ENCODE peak calls at places on chromosomes 7 and 10, in nine cellular contexts. One of them, this sample, is unnamed.

GRCh38 chr7:28958235-28958945 is at the start of gene TRIL:
- DNase-seq in head of caudate nucleus: peak; percentile 83
- DNase-seq in thoracic aorta: no peak
- DNase-seq in MV-4-11: no peak
- DNase-seq in H9: peak; percentile 67
- DNase-seq in small intestine: peak; percentile 30
- DNase-seq in stimulated activated naive CD8-positive, alpha-beta T cell treated with anti-CD3 and anti-CD28 coated beads, Interleukin-15, Interleukin-2, amounts not matched to agents 100 U/mL and 50 U/mL, for 24 hours: peak; percentile 7
- DNase-seq in NCI-H1105 treated with DMSO at 0.1 percent for 48 hours: no peak
- DNase-seq in uterus: peak; percentile 93
- DNase-seq in this sample: peak; percentile 45

GRCh38 chr7:135744938-135745701 is 3.5 kb downstream of the FAM180A start:
- DNase-seq in uterus: no peak
- DNase-seq in MV-4-11: no peak
- DNase-seq in stimulated activated naive CD8-positive, alpha-beta T cell treated with anti-CD3 and anti-CD28 coated beads, Interleukin-15, Interleukin-2, amounts not matched to agents 100 U/mL and 50 U/mL, for 24 hours: no peak
- DNase-seq in H9: no peak
- DNase-seq in small intestine: no peak
- DNase-seq in head of caudate nucleus: no peak
- DNase-seq in thoracic aorta: no peak
- DNase-seq in NCI-H1105 treated with DMSO at 0.1 percent for 48 hours: no peak
- DNase-seq in this sample: peak; percentile 95

GRCh38 chr7:151895695-151896485 is 19.0 kb upstream of the PRKAG2 start:
- DNase-seq in stimulated activated naive CD8-positive, alpha-beta T cell treated with anti-CD3 and anti-CD28 coated beads, Interleukin-15, Interleukin-2, amounts not matched to agents 100 U/mL and 50 U/mL, for 24 hours: no peak
- DNase-seq in thoracic aorta: no peak
- DNase-seq in head of caudate nucleus: no peak
- DNase-seq in H9: no peak
- DNase-seq in MV-4-11: no peak
- DNase-seq in small intestine: peak; percentile 53
- DNase-seq in NCI-H1105 treated with DMSO at 0.1 percent for 48 hours: no peak
- DNase-seq in uterus: no peak
- DNase-seq in this sample: no peak

GRCh38 chr7:27611043-27611442 is 51.6 kb downstream of the HIBADH start:
- DNase-seq in MV-4-11: no peak
- DNase-seq in uterus: no peak
- DNase-seq in stimulated activated naive CD8-positive, alpha-beta T cell treated with anti-CD3 and anti-CD28 coated beads, Interleukin-15, Interleukin-2, amounts not matched to agents 100 U/mL and 50 U/mL, for 24 hours: no peak
- DNase-seq in thoracic aorta: no peak
- DNase-seq in H9: no peak
- DNase-seq in head of caudate nucleus: no peak
- DNase-seq in NCI-H1105 treated with DMSO at 0.1 percent for 48 hours: peak; percentile 97
- DNase-seq in small intestine: no peak
- DNase-seq in this sample: peak; percentile 93

GRCh38 chr10:31031205-31031665 is 430 bp downstream of the ZNF438 start:
- DNase-seq in thoracic aorta: no peak
- DNase-seq in MV-4-11: no peak
- DNase-seq in small intestine: peak; percentile 94
- DNase-seq in H9: no peak
- DNase-seq in head of caudate nucleus: peak; percentile 14
- DNase-seq in NCI-H1105 treated with DMSO at 0.1 percent for 48 hours: no peak
- DNase-seq in stimulated activated naive CD8-positive, alpha-beta T cell treated with anti-CD3 and anti-CD28 coated beads, Interleukin-15, Interleukin-2, amounts not matched to agents 100 U/mL and 50 U/mL, for 24 hours: no peak
- DNase-seq in uterus: no peak
- DNase-seq in this sample: peak; percentile 2

GRCh38 chr7:22979861-22980260 is 34.1 kb downstream of the HYCC1 start:
- DNase-seq in small intestine: no peak
- DNase-seq in head of caudate nucleus: no peak
- DNase-seq in stimulated activated naive CD8-positive, alpha-beta T cell treated with anti-CD3 and anti-CD28 coated beads, Interleukin-15, Interleukin-2, amounts not matched to agents 100 U/mL and 50 U/mL, for 24 hours: no peak
- DNase-seq in MV-4-11: no peak
- DNase-seq in thoracic aorta: no peak
- DNase-seq in uterus: no peak
- DNase-seq in H9: no peak
- DNase-seq in NCI-H1105 treated with DMSO at 0.1 percent for 48 hours: no peak
- DNase-seq in this sample: peak; percentile 59

GRCh38 chr7:15836041-15836440 is 149.6 kb upstream of the MEOX2 start:
- DNase-seq in stimulated activated naive CD8-positive, alpha-beta T cell treated with anti-CD3 and anti-CD28 coated beads, Interleukin-15, Interleukin-2, amounts not matched to agents 100 U/mL and 50 U/mL, for 24 hours: no peak
- DNase-seq in NCI-H1105 treated with DMSO at 0.1 percent for 48 hours: no peak
- DNase-seq in head of caudate nucleus: no peak
- DNase-seq in H9: peak; percentile 28
- DNase-seq in MV-4-11: no peak
- DNase-seq in small intestine: no peak
- DNase-seq in thoracic aorta: no peak
- DNase-seq in uterus: no peak
- DNase-seq in this sample: peak; percentile 24

GRCh38 chr7:55387062-55387965 is 22.2 kb downstream of the LANCL2 start:
- DNase-seq in uterus: no peak
- DNase-seq in stimulated activated naive CD8-positive, alpha-beta T cell treated with anti-CD3 and anti-CD28 coated beads, Interleukin-15, Interleukin-2, amounts not matched to agents 100 U/mL and 50 U/mL, for 24 hours: no peak
- DNase-seq in MV-4-11: no peak
- DNase-seq in H9: no peak
- DNase-seq in NCI-H1105 treated with DMSO at 0.1 percent for 48 hours: no peak
- DNase-seq in head of caudate nucleus: no peak
- DNase-seq in thoracic aorta: no peak
- DNase-seq in small intestine: no peak
- DNase-seq in this sample: peak; percentile 50

GRCh38 chr7:35905555-35905954 is 104.7 kb downstream of the SEPTIN7 start:
- DNase-seq in stimulated activated naive CD8-positive, alpha-beta T cell treated with anti-CD3 and anti-CD28 coated beads, Interleukin-15, Interleukin-2, amounts not matched to agents 100 U/mL and 50 U/mL, for 24 hours: no peak
- DNase-seq in uterus: no peak
- DNase-seq in thoracic aorta: no peak
- DNase-seq in head of caudate nucleus: no peak
- DNase-seq in NCI-H1105 treated with DMSO at 0.1 percent for 48 hours: no peak
- DNase-seq in MV-4-11: no peak
- DNase-seq in H9: no peak
- DNase-seq in small intestine: no peak
- DNase-seq in this sample: peak; percentile 37

GRCh38 chr7:138871065-138871464 is 73.1 kb upstream of the ATP6V0A4 start:
- DNase-seq in small intestine: no peak
- DNase-seq in stimulated activated naive CD8-positive, alpha-beta T cell treated with anti-CD3 and anti-CD28 coated beads, Interleukin-15, Interleukin-2, amounts not matched to agents 100 U/mL and 50 U/mL, for 24 hours: no peak
- DNase-seq in H9: no peak
- DNase-seq in uterus: no peak
- DNase-seq in NCI-H1105 treated with DMSO at 0.1 percent for 48 hours: no peak
- DNase-seq in MV-4-11: no peak
- DNase-seq in thoracic aorta: no peak
- DNase-seq in head of caudate nucleus: no peak
- DNase-seq in this sample: no peak

GRCh38 chr7:16343612-16344011 is 77.7 kb downstream of the CRPPA start:
- DNase-seq in stimulated activated naive CD8-positive, alpha-beta T cell treated with anti-CD3 and anti-CD28 coated beads, Interleukin-15, Interleukin-2, amounts not matched to agents 100 U/mL and 50 U/mL, for 24 hours: no peak
- DNase-seq in head of caudate nucleus: no peak
- DNase-seq in uterus: no peak
- DNase-seq in MV-4-11: no peak
- DNase-seq in thoracic aorta: no peak
- DNase-seq in small intestine: no peak
- DNase-seq in NCI-H1105 treated with DMSO at 0.1 percent for 48 hours: no peak
- DNase-seq in H9: no peak
- DNase-seq in this sample: no peak

GRCh38 chr10:52756295-52756694 is 16.3 kb downstream of the MBL2 start:
- DNase-seq in small intestine: no peak
- DNase-seq in NCI-H1105 treated with DMSO at 0.1 percent for 48 hours: no peak
- DNase-seq in thoracic aorta: no peak
- DNase-seq in H9: no peak
- DNase-seq in MV-4-11: no peak
- DNase-seq in stimulated activated naive CD8-positive, alpha-beta T cell treated with anti-CD3 and anti-CD28 coated beads, Interleukin-15, Interleukin-2, amounts not matched to agents 100 U/mL and 50 U/mL, for 24 hours: no peak
- DNase-seq in uterus: no peak
- DNase-seq in head of caudate nucleus: no peak
- DNase-seq in this sample: no peak

GRCh38 chr7:39172137-39172536 is 194.4 kb downstream of the POU6F2 start:
- DNase-seq in H9: no peak
- DNase-seq in NCI-H1105 treated with DMSO at 0.1 percent for 48 hours: no peak
- DNase-seq in small intestine: peak; percentile 22
- DNase-seq in uterus: no peak
- DNase-seq in head of caudate nucleus: no peak
- DNase-seq in thoracic aorta: no peak
- DNase-seq in stimulated activated naive CD8-positive, alpha-beta T cell treated with anti-CD3 and anti-CD28 coated beads, Interleukin-15, Interleukin-2, amounts not matched to agents 100 U/mL and 50 U/mL, for 24 hours: no peak
- DNase-seq in MV-4-11: no peak
- DNase-seq in this sample: peak; percentile 33

GRCh38 chr10:14102056-14102455 is 228.7 kb downstream of the FRMD4A start:
- DNase-seq in stimulated activated naive CD8-positive, alpha-beta T cell treated with anti-CD3 and anti-CD28 coated beads, Interleukin-15, Interleukin-2, amounts not matched to agents 100 U/mL and 50 U/mL, for 24 hours: no peak
- DNase-seq in NCI-H1105 treated with DMSO at 0.1 percent for 48 hours: no peak
- DNase-seq in small intestine: no peak
- DNase-seq in MV-4-11: no peak
- DNase-seq in H9: peak; percentile 47
- DNase-seq in thoracic aorta: no peak
- DNase-seq in uterus: no peak
- DNase-seq in head of caudate nucleus: no peak
- DNase-seq in this sample: peak; percentile 35

GRCh38 chr7:74334026-74334425 is 44.8 kb downstream of the CLIP2 start:
- DNase-seq in uterus: no peak
- DNase-seq in head of caudate nucleus: no peak
- DNase-seq in MV-4-11: no peak
- DNase-seq in NCI-H1105 treated with DMSO at 0.1 percent for 48 hours: no peak
- DNase-seq in small intestine: no peak
- DNase-seq in stimulated activated naive CD8-positive, alpha-beta T cell treated with anti-CD3 and anti-CD28 coated beads, Interleukin-15, Interleukin-2, amounts not matched to agents 100 U/mL and 50 U/mL, for 24 hours: no peak
- DNase-seq in thoracic aorta: no peak
- DNase-seq in H9: no peak
- DNase-seq in this sample: peak; percentile 42

GRCh38 chr10:116271593-116272496 is 1.2 kb downstream of the GFRA1 start:
- DNase-seq in head of caudate nucleus: peak; percentile 32
- DNase-seq in NCI-H1105 treated with DMSO at 0.1 percent for 48 hours: no peak
- DNase-seq in small intestine: no peak
- DNase-seq in MV-4-11: peak; percentile 52
- DNase-seq in uterus: peak; percentile 42
- DNase-seq in H9: peak; percentile 45
- DNase-seq in thoracic aorta: no peak
- DNase-seq in stimulated activated naive CD8-positive, alpha-beta T cell treated with anti-CD3 and anti-CD28 coated beads, Interleukin-15, Interleukin-2, amounts not matched to agents 100 U/mL and 50 U/mL, for 24 hours: no peak
- DNase-seq in this sample: peak; percentile 50

GRCh38 chr7:151366141-151366871 is 24.7 kb downstream of the NUB1 start:
- DNase-seq in thoracic aorta: no peak
- DNase-seq in stimulated activated naive CD8-positive, alpha-beta T cell treated with anti-CD3 and anti-CD28 coated beads, Interleukin-15, Interleukin-2, amounts not matched to agents 100 U/mL and 50 U/mL, for 24 hours: no peak
- DNase-seq in small intestine: no peak
- DNase-seq in NCI-H1105 treated with DMSO at 0.1 percent for 48 hours: no peak
- DNase-seq in head of caudate nucleus: no peak
- DNase-seq in H9: no peak
- DNase-seq in uterus: no peak
- DNase-seq in MV-4-11: no peak
- DNase-seq in this sample: no peak

GRCh38 chr10:80187465-80188409 is 17.6 kb downstream of the ANXA11 start:
- DNase-seq in thoracic aorta: no peak
- DNase-seq in stimulated activated naive CD8-positive, alpha-beta T cell treated with anti-CD3 and anti-CD28 coated beads, Interleukin-15, Interleukin-2, amounts not matched to agents 100 U/mL and 50 U/mL, for 24 hours: peak; percentile 65
- DNase-seq in small intestine: peak; percentile 74
- DNase-seq in uterus: no peak
- DNase-seq in MV-4-11: peak; percentile 83
- DNase-seq in H9: no peak
- DNase-seq in NCI-H1105 treated with DMSO at 0.1 percent for 48 hours: no peak
- DNase-seq in head of caudate nucleus: no peak
- DNase-seq in this sample: no peak

GRCh38 chr10:25261571-25261970 is 86.8 kb downstream of the GPR158 start:
- DNase-seq in head of caudate nucleus: no peak
- DNase-seq in stimulated activated naive CD8-positive, alpha-beta T cell treated with anti-CD3 and anti-CD28 coated beads, Interleukin-15, Interleukin-2, amounts not matched to agents 100 U/mL and 50 U/mL, for 24 hours: no peak
- DNase-seq in thoracic aorta: no peak
- DNase-seq in MV-4-11: no peak
- DNase-seq in small intestine: no peak
- DNase-seq in NCI-H1105 treated with DMSO at 0.1 percent for 48 hours: peak; percentile 93
- DNase-seq in H9: no peak
- DNase-seq in uterus: no peak
- DNase-seq in this sample: no peak

GRCh38 chr7:22230238-22230637 is 126.7 kb downstream of the RAPGEF5 start:
- DNase-seq in NCI-H1105 treated with DMSO at 0.1 percent for 48 hours: no peak
- DNase-seq in head of caudate nucleus: no peak
- DNase-seq in thoracic aorta: no peak
- DNase-seq in small intestine: no peak
- DNase-seq in MV-4-11: no peak
- DNase-seq in uterus: no peak
- DNase-seq in stimulated activated naive CD8-positive, alpha-beta T cell treated with anti-CD3 and anti-CD28 coated beads, Interleukin-15, Interleukin-2, amounts not matched to agents 100 U/mL and 50 U/mL, for 24 hours: no peak
- DNase-seq in H9: no peak
- DNase-seq in this sample: no peak

GRCh38 chr10:32854435-32854834 is 103.6 kb downstream of the ITGB1 start:
- DNase-seq in NCI-H1105 treated with DMSO at 0.1 percent for 48 hours: no peak
- DNase-seq in MV-4-11: no peak
- DNase-seq in uterus: no peak
- DNase-seq in small intestine: no peak
- DNase-seq in thoracic aorta: no peak
- DNase-seq in stimulated activated naive CD8-positive, alpha-beta T cell treated with anti-CD3 and anti-CD28 coated beads, Interleukin-15, Interleukin-2, amounts not matched to agents 100 U/mL and 50 U/mL, for 24 hours: no peak
- DNase-seq in H9: no peak
- DNase-seq in head of caudate nucleus: no peak
- DNase-seq in this sample: no peak

GRCh38 chr7:156927571-156928405 is 21.7 kb upstream of the NOM1 start:
- DNase-seq in MV-4-11: no peak
- DNase-seq in uterus: no peak
- DNase-seq in small intestine: no peak
- DNase-seq in NCI-H1105 treated with DMSO at 0.1 percent for 48 hours: peak; percentile 57
- DNase-seq in thoracic aorta: no peak
- DNase-seq in stimulated activated naive CD8-positive, alpha-beta T cell treated with anti-CD3 and anti-CD28 coated beads, Interleukin-15, Interleukin-2, amounts not matched to agents 100 U/mL and 50 U/mL, for 24 hours: no peak
- DNase-seq in H9: no peak
- DNase-seq in head of caudate nucleus: no peak
- DNase-seq in this sample: no peak

GRCh38 chr7:135573541-135573940 is 15.8 kb downstream of the NUP205 start:
- DNase-seq in NCI-H1105 treated with DMSO at 0.1 percent for 48 hours: no peak
- DNase-seq in small intestine: no peak
- DNase-seq in head of caudate nucleus: no peak
- DNase-seq in stimulated activated naive CD8-positive, alpha-beta T cell treated with anti-CD3 and anti-CD28 coated beads, Interleukin-15, Interleukin-2, amounts not matched to agents 100 U/mL and 50 U/mL, for 24 hours: no peak
- DNase-seq in uterus: no peak
- DNase-seq in MV-4-11: no peak
- DNase-seq in H9: no peak
- DNase-seq in thoracic aorta: no peak
- DNase-seq in this sample: no peak

GRCh38 chr10:102358717-102359382 is 36.7 kb upstream of the NFKB2 start:
- DNase-seq in H9: no peak
- DNase-seq in thoracic aorta: no peak
- DNase-seq in MV-4-11: no peak
- DNase-seq in small intestine: no peak
- DNase-seq in NCI-H1105 treated with DMSO at 0.1 percent for 48 hours: no peak
- DNase-seq in uterus: no peak
- DNase-seq in head of caudate nucleus: no peak
- DNase-seq in stimulated activated naive CD8-positive, alpha-beta T cell treated with anti-CD3 and anti-CD28 coated beads, Interleukin-15, Interleukin-2, amounts not matched to agents 100 U/mL and 50 U/mL, for 24 hours: no peak
- DNase-seq in this sample: no peak

GRCh38 chr10:35642793-35643114 is 658 bp upstream of the FZD8 start:
- DNase-seq in thoracic aorta: no peak
- DNase-seq in small intestine: no peak
- DNase-seq in stimulated activated naive CD8-positive, alpha-beta T cell treated with anti-CD3 and anti-CD28 coated beads, Interleukin-15, Interleukin-2, amounts not matched to agents 100 U/mL and 50 U/mL, for 24 hours: no peak
- DNase-seq in NCI-H1105 treated with DMSO at 0.1 percent for 48 hours: no peak
- DNase-seq in H9: no peak
- DNase-seq in head of caudate nucleus: no peak
- DNase-seq in uterus: no peak
- DNase-seq in MV-4-11: no peak
- DNase-seq in this sample: no peak

GRCh38 chr7:39567294-39567693 is 1.1 kb downstream of the YAE1 start:
- DNase-seq in NCI-H1105 treated with DMSO at 0.1 percent for 48 hours: no peak
- DNase-seq in H9: no peak
- DNase-seq in small intestine: no peak
- DNase-seq in MV-4-11: no peak
- DNase-seq in uterus: no peak
- DNase-seq in head of caudate nucleus: no peak
- DNase-seq in thoracic aorta: no peak
- DNase-seq in stimulated activated naive CD8-positive, alpha-beta T cell treated with anti-CD3 and anti-CD28 coated beads, Interleukin-15, Interleukin-2, amounts not matched to agents 100 U/mL and 50 U/mL, for 24 hours: no peak
- DNase-seq in this sample: no peak

GRCh38 chr10:114590983-114591382 is 67.1 kb downstream of the ABLIM1 start:
- DNase-seq in NCI-H1105 treated with DMSO at 0.1 percent for 48 hours: no peak
- DNase-seq in small intestine: no peak
- DNase-seq in head of caudate nucleus: no peak
- DNase-seq in H9: no peak
- DNase-seq in MV-4-11: no peak
- DNase-seq in thoracic aorta: no peak
- DNase-seq in stimulated activated naive CD8-positive, alpha-beta T cell treated with anti-CD3 and anti-CD28 coated beads, Interleukin-15, Interleukin-2, amounts not matched to agents 100 U/mL and 50 U/mL, for 24 hours: no peak
- DNase-seq in uterus: no peak
- DNase-seq in this sample: no peak

GRCh38 chr7:143882611-143883078 is 19.3 kb downstream of the TCAF1 start:
- DNase-seq in uterus: peak; percentile 70
- DNase-seq in stimulated activated naive CD8-positive, alpha-beta T cell treated with anti-CD3 and anti-CD28 coated beads, Interleukin-15, Interleukin-2, amounts not matched to agents 100 U/mL and 50 U/mL, for 24 hours: no peak
- DNase-seq in H9: peak; percentile 56
- DNase-seq in NCI-H1105 treated with DMSO at 0.1 percent for 48 hours: peak; percentile 87
- DNase-seq in head of caudate nucleus: peak; percentile 90
- DNase-seq in small intestine: peak; percentile 35
- DNase-seq in thoracic aorta: no peak
- DNase-seq in MV-4-11: no peak
- DNase-seq in this sample: peak; percentile 31

GRCh38 chr10:114043532-114044250 is at the start of gene ADRB1:
- DNase-seq in stimulated activated naive CD8-positive, alpha-beta T cell treated with anti-CD3 and anti-CD28 coated beads, Interleukin-15, Interleukin-2, amounts not matched to agents 100 U/mL and 50 U/mL, for 24 hours: peak; percentile 36
- DNase-seq in uterus: peak; percentile 27
- DNase-seq in thoracic aorta: no peak
- DNase-seq in NCI-H1105 treated with DMSO at 0.1 percent for 48 hours: peak; percentile 51
- DNase-seq in H9: peak; percentile 92
- DNase-seq in head of caudate nucleus: peak; percentile 91
- DNase-seq in MV-4-11: peak; percentile 25
- DNase-seq in small intestine: peak; percentile 73
- DNase-seq in this sample: peak; percentile 69

GRCh38 chr7:12423355-12423994 is 19.8 kb upstream of the VWDE start:
- DNase-seq in uterus: no peak
- DNase-seq in small intestine: no peak
- DNase-seq in NCI-H1105 treated with DMSO at 0.1 percent for 48 hours: no peak
- DNase-seq in H9: no peak
- DNase-seq in head of caudate nucleus: no peak
- DNase-seq in MV-4-11: no peak
- DNase-seq in thoracic aorta: no peak
- DNase-seq in stimulated activated naive CD8-positive, alpha-beta T cell treated with anti-CD3 and anti-CD28 coated beads, Interleukin-15, Interleukin-2, amounts not matched to agents 100 U/mL and 50 U/mL, for 24 hours: no peak
- DNase-seq in this sample: peak; percentile 58

GRCh38 chr10:110168601-110169481 is 38.6 kb upstream of the MXI1 start:
- DNase-seq in head of caudate nucleus: no peak
- DNase-seq in small intestine: peak; percentile 86
- DNase-seq in NCI-H1105 treated with DMSO at 0.1 percent for 48 hours: no peak
- DNase-seq in stimulated activated naive CD8-positive, alpha-beta T cell treated with anti-CD3 and anti-CD28 coated beads, Interleukin-15, Interleukin-2, amounts not matched to agents 100 U/mL and 50 U/mL, for 24 hours: no peak
- DNase-seq in uterus: no peak
- DNase-seq in MV-4-11: no peak
- DNase-seq in H9: peak; percentile 77
- DNase-seq in thoracic aorta: no peak
- DNase-seq in this sample: no peak

This sample was measured in M059J.